ENCODE peak calls at places on chromosomes 7 and 10, in five cellular contexts. J is CD8-positive, alpha-beta T cell; S is BE2C; G is endodermal cell; L is fibroblast of lung. A is an unnamed sample.

GRCh38 chr10:70714245-70714644 is 41.9 kb downstream of the ADAMTS14 start:
- DNase-seq in S (no peak), G (no peak), L (no peak), J (no peak), A (no peak)

GRCh38 chr10:128035557-128035973 is 90.7 kb downstream of the MKI67 start:
- DNase-seq in J (peak; percentile 72), L (peak; percentile 21), G (peak; percentile 94), S (peak; percentile 47), A (peak; percentile 39)

GRCh38 chr10:62050941-62051433 is 149.5 kb downstream of the ARID5B start:
- DNase-seq in J (peak; percentile 63), S (no peak), G (no peak), L (peak; percentile 93), A (peak; percentile 87)

GRCh38 chr10:84296071-84296981 is 32.1 kb upstream of the CCSER2 start:
- DNase-seq in J (no peak), L (peak; percentile 84), S (no peak), G (peak; percentile 52), A (no peak)

GRCh38 chr10:22433875-22434274 is 88.6 kb downstream of the SPAG6 start:
- DNase-seq in L (peak; percentile 91), G (no peak), S (no peak), J (no peak), A (no peak)

GRCh38 chr7:101066141-101066857 is 19.0 kb upstream of the TRIM56 start:
- DNase-seq in L (no peak), S (no peak), G (peak; percentile 59), J (no peak), A (no peak)

GRCh38 chr7:152760384-152761115 is 998 bp downstream of the ACTR3B start:
- DNase-seq in S (no peak), G (peak; percentile 27), J (no peak), L (peak; percentile 22), A (peak; percentile 32)

GRCh38 chr10:102773986-102774385 is 30.2 kb downstream of the WBP1L start:
- DNase-seq in L (no peak), J (no peak), S (no peak), G (no peak), A (no peak)

GRCh38 chr7:45573636-45574470 is at the start of gene ADCY1:
- DNase-seq in G (peak; percentile 73), J (no peak), L (no peak), S (peak; percentile 65), A (no peak)

GRCh38 chr7:151796091-151796870 is 80.6 kb downstream of the PRKAG2 start:
- DNase-seq in G (no peak), S (no peak), L (peak; percentile 26), J (no peak), A (no peak)

GRCh38 chr10:31697271-31698168 is 231.1 kb downstream of the ARHGAP12 start:
- DNase-seq in S (no peak), L (peak; percentile 89), G (no peak), J (no peak), A (no peak)

GRCh38 chr10:68900427-68901105 is 549 bp upstream of the DDX50 start:
- DNase-seq in S (no peak), L (no peak), G (no peak), J (no peak), A (no peak)

GRCh38 chr7:103704701-103705100 is 258.7 kb upstream of the SLC26A5 start:
- DNase-seq in S (no peak), G (no peak), J (no peak), L (peak; percentile 15), A (no peak)

GRCh38 chr7:158272091-158272490 is 315.5 kb downstream of the PTPRN2 start:
- DNase-seq in S (no peak), L (no peak), G (no peak), J (no peak), A (no peak)

GRCh38 chr7:78265086-78265485 is 466.5 kb downstream of the PHTF2 start:
- DNase-seq in L (no peak), S (no peak), J (no peak), G (no peak), A (no peak)

GRCh38 chr10:103682042-103682441 is 173.3 kb downstream of the SH3PXD2A start:
- DNase-seq in L (no peak), J (no peak), S (no peak), G (no peak), A (no peak)

GRCh38 chr10:43715334-43715733 is 66.7 kb upstream of the ZNF32 start:
- DNase-seq in S (no peak), J (no peak), G (no peak), L (no peak), A (no peak)

GRCh38 chr10:122417667-122418066 is 36.8 kb upstream of the ARMS2 start:
- DNase-seq in S (no peak), J (no peak), G (no peak), L (peak; percentile 18), A (no peak)

GRCh38 chr10:75238182-75239180 is 2.7 kb upstream of the COMTD1 start:
- DNase-seq in J (no peak), L (no peak), G (peak; percentile 63), S (no peak), A (no peak)

GRCh38 chr7:127527561-127527960 is 57.8 kb downstream of the GCC1 start:
- DNase-seq in S (no peak), G (peak; percentile 54), L (no peak), J (no peak), A (no peak)

GRCh38 chr10:103254538-103255325 is 9.0 kb downstream of the RPEL1 start:
- DNase-seq in J (no peak), G (no peak), S (no peak), L (no peak), A (no peak)

GRCh38 chr10:3763852-3764625 is 21.0 kb downstream of the KLF6 start:
- DNase-seq in J (no peak), L (peak; percentile 34), S (no peak), G (no peak), A (no peak)

GRCh38 chr10:8061274-8062211 is 7.1 kb downstream of the GATA3 start:
- DNase-seq in J (peak; percentile 63), G (peak; percentile 86), L (no peak), S (no peak), A (peak; percentile 88)

GRCh38 chr10:56279270-56279669 is 81.8 kb downstream of the ZWINT start:
- DNase-seq in G (no peak), S (no peak), J (no peak), L (no peak), A (no peak)

GRCh38 chr7:23123465-23123864 is 17.9 kb downstream of the KLHL7 start:
- DNase-seq in G (no peak), L (no peak), S (no peak), J (no peak), A (no peak)

GRCh38 chr7:30032310-30033125 is 4.3 kb downstream of the PLEKHA8 start:
- DNase-seq in G (no peak), J (no peak), S (no peak), L (peak; percentile 71), A (no peak)

GRCh38 chr7:96225251-96225650 is 96.6 kb downstream of the SLC25A13 start:
- DNase-seq in S (no peak), J (no peak), L (no peak), G (no peak), A (no peak)

GRCh38 chr7:30681262-30682130 is 760 bp downstream of the CRHR2 start:
- DNase-seq in G (peak; percentile 80), J (no peak), S (no peak), L (no peak), A (no peak)

GRCh38 chr7:6639627-6640026 is 2.5 kb downstream of the ZNF316 start:
- DNase-seq in L (no peak), S (no peak), J (no peak), G (no peak), A (no peak)

GRCh38 chr10:102941401-102941800 is 23.3 kb downstream of the CNNM2 start:
- DNase-seq in G (no peak), J (no peak), L (no peak), S (no peak), A (no peak)

GRCh38 chr10:123896217-123896927 is 4.8 kb upstream of the CPXM2 start:
- DNase-seq in G (no peak), L (peak; percentile 1), J (no peak), S (no peak), A (no peak)

GRCh38 chr10:28734940-28735759 is 57.8 kb downstream of the BAMBI start:
- DNase-seq in G (peak; percentile 56), J (no peak), L (peak; percentile 97), S (peak; percentile 31), A (no peak)

GRCh38 chr7:51310131-51310583 is 6.5 kb downstream of the COBL start:
- DNase-seq in S (no peak), J (no peak), L (no peak), G (peak; percentile 44), A (no peak)

GRCh38 chr10:119443970-119444660 is 98.4 kb downstream of the RGS10 start:
- DNase-seq in J (no peak), S (no peak), L (no peak), G (no peak), A (no peak)
- H3K36me3 ChIP-seq in J (peaks cover 4% of the 10 kb centered on the region), S (no peaks in the 10 kb centered on the region), L (peaks cover 17% of the 10 kb centered on the region), G (no peaks in the 10 kb centered on the region), A (peaks cover 20% of the 10 kb centered on the region)

GRCh38 chr7:154911411-154911810 is 91.5 kb downstream of the PAXIP1 start:
- DNase-seq in S (no peak), G (no peak), L (no peak), J (no peak), A (no peak)
- H3K27me3 ChIP-seq in S (no peaks in the 10 kb centered on the region), G (peaks cover 8% of the 10 kb centered on the region), L (no peaks in the 10 kb centered on the region), J (no peaks in the 10 kb centered on the region), A (peaks cover 2% of the 10 kb centered on the region)

DNA sequence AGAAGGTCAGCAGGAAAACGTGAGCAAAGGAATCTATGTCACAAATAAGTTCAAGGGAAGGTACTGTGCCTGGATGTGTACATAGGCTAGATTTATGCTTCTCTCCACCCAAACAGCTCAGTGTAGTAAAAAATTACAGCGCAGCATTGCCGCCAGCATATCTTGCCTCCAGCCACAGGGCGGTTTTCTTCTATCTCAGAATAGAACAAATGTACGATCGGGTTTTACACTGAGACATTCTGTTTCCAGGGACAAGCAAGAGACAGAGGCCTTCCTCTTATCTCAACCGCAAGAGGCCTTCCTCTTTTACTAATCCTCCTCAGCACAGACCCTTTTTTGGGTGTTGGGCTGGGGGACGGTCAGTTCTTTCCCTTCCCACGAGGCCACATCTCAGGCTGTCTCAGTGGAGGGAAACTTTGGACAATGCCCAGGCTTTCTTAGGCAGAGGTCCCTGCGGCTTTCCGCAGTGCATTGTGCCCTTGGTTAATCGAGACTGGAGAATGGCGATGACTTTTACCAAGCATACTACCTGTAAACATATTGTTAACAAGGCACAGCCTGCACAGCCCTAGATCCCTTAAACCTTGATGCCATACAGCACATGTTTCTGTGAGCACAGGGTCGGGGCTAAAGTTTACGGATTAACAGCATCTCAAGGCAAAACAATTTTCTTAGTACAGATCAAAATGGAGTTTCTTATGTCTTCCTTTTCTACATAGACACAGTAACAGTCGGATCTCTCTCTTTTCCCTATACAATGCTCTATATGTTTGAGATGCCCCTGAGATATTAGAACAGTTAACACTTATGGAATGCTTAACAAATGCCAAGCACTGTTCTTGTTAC is 11.6 kb upstream of the ABHD11 start:
- DNase-seq in J (no peak), G (no peak), L (no peak), S (no peak), A (no peak)
- H3K36me3 ChIP-seq in J (no peaks in the 10 kb centered on the region), G (no peaks in the 10 kb centered on the region), L (no peaks in the 10 kb centered on the region), S (no peaks in the 10 kb centered on the region), A (no peaks in the 10 kb centered on the region)

GRCh38 chr10:92691042-92691590 is 1.4 kb downstream of the HHEX start:
- DNase-seq in J (no peak), G (peak; percentile 67), S (no peak), L (no peak), A (no peak)

GRCh38 chr10:92691591-92692084 is 1.9 kb downstream of the HHEX start:
- DNase-seq in J (peak; percentile 29), G (peak; percentile 78), S (no peak), L (no peak), A (no peak)

GRCh38 chr10:92692697-92693533 is 3.2 kb downstream of the HHEX start:
- DNase-seq in J (no peak), G (no peak), L (no peak), S (no peak), A (no peak)

GRCh38 chr10:92693534-92693893 is 3.8 kb downstream of the HHEX start:
- DNase-seq in L (no peak), J (no peak), G (no peak), S (no peak), A (no peak)

GRCh38 chr10:92692085-92692671 is 2.4 kb downstream of the HHEX start:
- DNase-seq in L (no peak), J (no peak), G (peak; percentile 84), S (no peak), A (peak; percentile 13)
- H3K27me3 ChIP-seq in L (no peaks in the 10 kb centered on the region), J (peaks cover 33% of the 10 kb centered on the region), G (peaks cover 57% of the 10 kb centered on the region), S (no peaks in the 10 kb centered on the region), A (peaks cover 47% of the 10 kb centered on the region)